ENCODE peak calls at places on chromosome 19, in eight cellular contexts. R is ovary, Q is transverse colon, V is upper lobe of left lung, K is stomach, E is gastrocnemius medialis, Y is spleen, W is body of pancreas. P is an unnamed sample.

GRCh38 chr19:13978306-13978705 is 26.0 kb downstream of the DCAF15 start:
- DNase-seq in E (peak), K (peak), Q (peak), R (peak), V (peak), W (peak), Y (peak), P (peak)

GRCh38 chr19:5478241-5478924 is 23.2 kb downstream of the ZNRF4 start:
- DNase-seq in K (no peak), W (no peak), E (no peak), Q (no peak), V (no peak), Y (no peak), R (no peak), P (no peak)

GRCh38 chr19:49930483-49931011 is 1.2 kb upstream of the NUP62 start:
- DNase-seq in K (no peak), Y (peak), Q (peak), E (no peak), V (no peak), R (peak), W (no peak), P (peak)

GRCh38 chr19:30512748-30513389 is 140.7 kb downstream of the ZNF536 start:
- DNase-seq in V (no peak), Q (no peak), W (no peak), Y (no peak), R (no peak), K (no peak), E (no peak), P (no peak)

GRCh38 chr19:45985321-45985720 is 9.9 kb upstream of the CCDC61 start:
- DNase-seq in Q (no peak), V (no peak), R (no peak), K (no peak), W (no peak), E (no peak), Y (no peak), P (no peak)

GRCh38 chr19:30393046-30393445 is 20.9 kb downstream of the ZNF536 start:
- DNase-seq in V (no peak), K (no peak), E (no peak), Y (no peak), W (no peak), R (no peak), Q (no peak), P (no peak)

GRCh38 chr19:30360378-30361106 is 11.6 kb upstream of the ZNF536 start:
- DNase-seq in W (no peak), E (no peak), R (no peak), Q (no peak), V (no peak), Y (no peak), K (peak), P (no peak)

GRCh38 chr19:45852145-45852750 is 10.7 kb downstream of the SYMPK start:
- DNase-seq in V (no peak), E (no peak), K (no peak), Q (no peak), W (no peak), Y (peak), R (no peak), P (no peak)

GRCh38 chr19:30202060-30202600 is 170.1 kb upstream of the ZNF536 start:
- DNase-seq in Q (no peak), Y (no peak), V (no peak), W (no peak), R (no peak), K (no peak), E (no peak), P (no peak)

GRCh38 chr19:32876919-32877285 is 7.3 kb upstream of the SLC7A9 start:
- DNase-seq in Q (peak), Y (peak), W (no peak), K (no peak), V (peak), E (no peak), R (no peak), P (no peak)

GRCh38 chr19:3132971-3133792 is 2.7 kb upstream of the GNA15 start:
- DNase-seq in Y (no peak), R (no peak), V (peak), W (no peak), K (no peak), E (no peak), Q (peak), P (no peak)

GRCh38 chr19:5214371-5214770 is 126.2 kb downstream of the PTPRS start:
- DNase-seq in Q (no peak), V (no peak), E (no peak), Y (no peak), W (no peak), K (no peak), R (no peak), P (no peak)

GRCh38 chr19:3006075-3006767 is 22.9 kb downstream of the TLE2 start:
- DNase-seq in E (no peak), K (no peak), W (no peak), V (no peak), Q (peak), Y (no peak), R (no peak), P (no peak)

GRCh38 chr19:42010245-42011126 is 16.5 kb upstream of the ATP1A3 start:
- DNase-seq in K (no peak), Y (no peak), W (no peak), E (no peak), Q (no peak), V (no peak), R (no peak), P (no peak)

GRCh38 chr19:4871711-4872110 is 4.2 kb upstream of the PLIN3 start:
- DNase-seq in V (no peak), E (no peak), K (no peak), Y (no peak), W (no peak), Q (no peak), R (no peak), P (no peak)

GRCh38 chr19:55418185-55418584 is 10.6 kb upstream of the UBE2S start:
- DNase-seq in E (no peak), R (no peak), W (peak), K (peak), Q (peak), Y (no peak), V (no peak), P (peak)

GRCh38 chr19:13228561-13228960 is 78.3 kb downstream of the IER2 start:
- DNase-seq in R (no peak), K (no peak), Q (no peak), V (no peak), E (no peak), W (no peak), Y (no peak), P (no peak)

GRCh38 chr19:17560205-17560595 is 4.8 kb downstream of the COLGALT1 start:
- DNase-seq in R (no peak), K (no peak), W (no peak), V (no peak), Y (no peak), Q (no peak), E (no peak), P (no peak)

GRCh38 chr19:47491358-47492136 is 7.5 kb upstream of the KPTN start:
- DNase-seq in Y (peak), R (no peak), W (no peak), K (no peak), E (no peak), Q (no peak), V (no peak), P (peak)

GRCh38 chr19:46142294-46142693 is 5.7 kb upstream of the IGFL2 start:
- DNase-seq in Q (no peak), R (no peak), E (no peak), W (no peak), K (no peak), V (no peak), Y (no peak), P (no peak)

DNA sequence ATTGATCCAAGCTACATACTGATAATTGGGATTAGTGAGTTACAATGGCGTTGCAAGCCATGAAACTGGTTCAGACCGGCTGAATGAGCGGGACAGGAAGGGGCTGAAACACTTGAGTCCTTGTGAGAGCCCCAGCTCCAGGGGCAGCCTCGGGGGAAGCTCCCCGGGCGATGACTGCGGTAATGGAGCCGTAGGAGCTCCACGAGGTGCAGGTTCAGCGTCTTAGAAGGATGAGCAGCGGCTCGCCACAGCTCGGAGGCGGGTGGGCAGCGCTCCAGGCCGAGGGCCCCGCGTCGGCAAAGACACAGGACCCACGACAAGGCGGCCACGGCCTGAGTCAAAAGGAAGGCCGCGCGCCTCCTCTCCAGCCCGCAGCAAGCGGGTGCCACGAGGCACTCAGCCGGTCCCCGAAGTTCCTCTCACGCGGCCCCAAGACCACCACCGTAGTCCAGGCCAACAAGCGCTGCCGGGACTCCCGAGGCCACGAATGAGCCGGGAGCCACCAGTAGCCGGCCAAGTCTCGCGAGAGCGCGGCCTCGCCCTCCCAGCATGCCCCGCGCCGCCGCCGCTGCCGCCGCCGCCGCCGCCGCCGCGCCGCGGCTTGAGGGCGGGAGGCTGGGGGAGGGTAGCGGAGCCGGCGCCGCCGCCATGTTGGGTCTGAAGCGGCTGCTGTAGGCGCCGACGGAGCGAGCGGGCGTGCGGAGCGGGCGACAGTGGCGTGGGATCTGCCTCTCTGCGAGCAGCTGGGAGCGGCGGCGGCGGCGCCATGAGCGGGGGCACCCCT is at the start of gene LSM14A:
- DNase-seq in E (peak), W (peak), K (peak), Y (peak), R (peak), Q (peak), V (peak), P (peak)
- TF ChIP-seq POLR2A in E (peak), W (peak), K (no peak), Y (peak), R (peak), Q (peak), V (peak), P (peak)

DNA sequence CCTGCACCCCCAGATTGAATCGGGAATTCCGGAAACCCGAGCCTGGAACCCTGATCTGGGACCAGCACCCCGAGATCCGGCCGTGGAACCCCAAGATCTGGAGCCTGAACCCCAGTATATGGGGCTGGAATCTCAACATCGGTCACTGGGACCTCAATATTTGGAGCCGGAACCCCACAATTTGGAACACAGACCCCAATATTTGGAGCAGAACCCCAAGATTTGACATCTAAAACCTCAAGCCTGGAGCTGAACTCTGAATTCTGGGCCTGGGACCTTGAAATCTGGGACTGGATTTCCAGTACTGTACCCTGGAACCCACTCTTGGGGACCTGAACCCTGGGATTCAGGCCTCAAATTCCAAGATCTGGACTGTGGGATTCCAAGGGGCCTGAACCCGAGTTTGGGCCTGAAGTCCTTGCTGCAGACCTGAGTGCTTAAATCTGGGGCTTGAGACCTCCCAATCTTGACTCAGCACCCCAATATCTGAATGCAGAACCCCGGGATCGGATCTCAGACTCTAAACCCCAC is 629 bp downstream of the LRFN3 start:
- DNase-seq in E (no peak), W (no peak), K (no peak), R (no peak), Y (no peak), V (no peak), Q (no peak), P (no peak)
- H3K27ac ChIP-seq in E (peak), W (peak), K (peak), R (peak), Y (peak), V (peak), Q (peak), P (peak)

GRCh38 chr19:18729933-18730530 is 46.6 kb downstream of the CRTC1 start:
- DNase-seq in Y (no peak), V (no peak), K (no peak), E (no peak), W (no peak), Q (no peak), R (no peak), P (no peak)

GRCh38 chr19:18725755-18726416 is 42.4 kb downstream of the CRTC1 start:
- DNase-seq in E (peak), V (no peak), Q (no peak), Y (no peak), W (no peak), K (no peak), R (peak), P (no peak)

GRCh38 chr19:18726846-18727245 is 43.4 kb downstream of the CRTC1 start:
- DNase-seq in Y (no peak), E (no peak), V (no peak), K (no peak), Q (no peak), W (no peak), R (no peak), P (no peak)

GRCh38 chr19:18723871-18724377 is 40.4 kb downstream of the CRTC1 start:
- DNase-seq in R (no peak), W (no peak), Q (no peak), K (no peak), V (peak), Y (no peak), E (no peak), P (no peak)

GRCh38 chr19:18726417-18726767 is 42.9 kb downstream of the CRTC1 start:
- DNase-seq in Q (no peak), W (no peak), R (no peak), Y (no peak), V (no peak), E (no peak), K (no peak), P (no peak)
- TF ChIP-seq POLR2A in Q (no peak), W (no peak), R (no peak), Y (no peak), V (no peak), E (no peak), K (no peak), P (no peak)

GRCh38 chr19:7589822-7590221 is 5.8 kb upstream of the CAMSAP3 start:
- DNase-seq in K (no peak), E (no peak), V (no peak), Y (no peak), W (no peak), Q (no peak), R (no peak), P (no peak)
- H3K27ac ChIP-seq in K (no peak), E (no peak), V (no peak), Y (no peak), W (no peak), Q (no peak), R (no peak), P (no peak)

P was measured in heart left ventricle.